ENCODE peak calls at places on chromosomes 2 and 18, in five cellular contexts. One of them, this sample, is unnamed.

GRCh38 chr2:3603536-3604206 is 8.8 kb downstream of the COLEC11 start:
- DNase-seq in SK-N-SH: no peak
- DNase-seq in adrenal gland: peak; percentile 44
- DNase-seq in BE2C: no peak
- DNase-seq in naive thymus-derived CD4-positive, alpha-beta T cell: no peak
- DNase-seq in this sample: no peak

GRCh38 chr2:149050188-149050587 is 11.7 kb downstream of the LYPD6B start:
- DNase-seq in SK-N-SH: no peak
- DNase-seq in adrenal gland: no peak
- DNase-seq in BE2C: no peak
- DNase-seq in naive thymus-derived CD4-positive, alpha-beta T cell: no peak
- DNase-seq in this sample: no peak

GRCh38 chr2:170270278-170270864 is 92.4 kb downstream of the MYO3B start:
- DNase-seq in SK-N-SH: no peak
- DNase-seq in adrenal gland: no peak
- DNase-seq in BE2C: no peak
- DNase-seq in naive thymus-derived CD4-positive, alpha-beta T cell: no peak
- DNase-seq in this sample: no peak

GRCh38 chr18:68414407-68414806 is 300.5 kb downstream of the TMX3 start:
- DNase-seq in SK-N-SH: no peak
- DNase-seq in adrenal gland: no peak
- DNase-seq in BE2C: no peak
- DNase-seq in naive thymus-derived CD4-positive, alpha-beta T cell: no peak
- DNase-seq in this sample: no peak

GRCh38 chr2:23662941-23663729 is 263.8 kb downstream of the ATAD2B start:
- DNase-seq in SK-N-SH: no peak
- DNase-seq in adrenal gland: peak; percentile 65
- DNase-seq in BE2C: no peak
- DNase-seq in naive thymus-derived CD4-positive, alpha-beta T cell: no peak
- DNase-seq in this sample: no peak

GRCh38 chr2:43426305-43427031 is 169.4 kb downstream of the THADA start:
- DNase-seq in SK-N-SH: peak; percentile 81
- DNase-seq in adrenal gland: peak; percentile 86
- DNase-seq in BE2C: peak; percentile 72
- DNase-seq in naive thymus-derived CD4-positive, alpha-beta T cell: no peak
- DNase-seq in this sample: no peak

GRCh38 chr18:63648241-63648640 is 4.2 kb upstream of the SERPINB4 start:
- DNase-seq in SK-N-SH: no peak
- DNase-seq in adrenal gland: no peak
- DNase-seq in BE2C: no peak
- DNase-seq in naive thymus-derived CD4-positive, alpha-beta T cell: no peak
- DNase-seq in this sample: no peak

GRCh38 chr2:175371378-175371777 is 189.9 kb upstream of the ATP5MC3 start:
- DNase-seq in SK-N-SH: no peak
- DNase-seq in adrenal gland: no peak
- DNase-seq in BE2C: no peak
- DNase-seq in naive thymus-derived CD4-positive, alpha-beta T cell: no peak
- DNase-seq in this sample: no peak

GRCh38 chr2:129923265-129924141 is 56.0 kb upstream of the RAB6C start:
- DNase-seq in SK-N-SH: peak; percentile 82
- DNase-seq in adrenal gland: peak; percentile 71
- DNase-seq in BE2C: peak; percentile 53
- DNase-seq in naive thymus-derived CD4-positive, alpha-beta T cell: peak; percentile 3
- DNase-seq in this sample: peak; percentile 33

GRCh38 chr2:44244135-44244871 is 31.0 kb upstream of the SLC3A1 start:
- DNase-seq in SK-N-SH: peak; percentile 75
- DNase-seq in adrenal gland: peak; percentile 81
- DNase-seq in BE2C: peak; percentile 65
- DNase-seq in naive thymus-derived CD4-positive, alpha-beta T cell: peak; percentile 69
- DNase-seq in this sample: peak; percentile 72

GRCh38 chr18:27967938-27968803 is 208.8 kb downstream of the CDH2 start:
- DNase-seq in SK-N-SH: no peak
- DNase-seq in adrenal gland: no peak
- DNase-seq in BE2C: no peak
- DNase-seq in naive thymus-derived CD4-positive, alpha-beta T cell: no peak
- DNase-seq in this sample: no peak

GRCh38 chr2:8650256-8650655 is 31.6 kb upstream of the ID2 start:
- DNase-seq in SK-N-SH: no peak
- DNase-seq in adrenal gland: no peak
- DNase-seq in BE2C: no peak
- DNase-seq in naive thymus-derived CD4-positive, alpha-beta T cell: no peak
- DNase-seq in this sample: no peak

GRCh38 chr2:156539086-156539485 is 102.9 kb downstream of the GPD2 start:
- DNase-seq in SK-N-SH: no peak
- DNase-seq in adrenal gland: no peak
- DNase-seq in BE2C: no peak
- DNase-seq in naive thymus-derived CD4-positive, alpha-beta T cell: no peak
- DNase-seq in this sample: no peak

GRCh38 chr18:77087391-77088141 is 45.0 kb downstream of the MBP start:
- DNase-seq in SK-N-SH: no peak
- DNase-seq in adrenal gland: no peak
- DNase-seq in BE2C: no peak
- DNase-seq in naive thymus-derived CD4-positive, alpha-beta T cell: no peak
- DNase-seq in this sample: no peak

GRCh38 chr2:174546519-174547506 is 50.8 kb downstream of the WIPF1 start:
- DNase-seq in SK-N-SH: peak; percentile 47
- DNase-seq in adrenal gland: peak; percentile 62
- DNase-seq in BE2C: peak; percentile 49
- DNase-seq in naive thymus-derived CD4-positive, alpha-beta T cell: peak; percentile 14
- DNase-seq in this sample: peak; percentile 39

GRCh38 chr2:205141381-205141780 is 540.9 kb upstream of the NRP2 start:
- DNase-seq in SK-N-SH: no peak
- DNase-seq in adrenal gland: no peak
- DNase-seq in BE2C: no peak
- DNase-seq in naive thymus-derived CD4-positive, alpha-beta T cell: no peak
- DNase-seq in this sample: no peak

GRCh38 chr18:32259553-32259952 is 69.7 kb downstream of the MEP1B start:
- DNase-seq in SK-N-SH: no peak
- DNase-seq in adrenal gland: no peak
- DNase-seq in BE2C: no peak
- DNase-seq in naive thymus-derived CD4-positive, alpha-beta T cell: no peak
- DNase-seq in this sample: no peak

DNA sequence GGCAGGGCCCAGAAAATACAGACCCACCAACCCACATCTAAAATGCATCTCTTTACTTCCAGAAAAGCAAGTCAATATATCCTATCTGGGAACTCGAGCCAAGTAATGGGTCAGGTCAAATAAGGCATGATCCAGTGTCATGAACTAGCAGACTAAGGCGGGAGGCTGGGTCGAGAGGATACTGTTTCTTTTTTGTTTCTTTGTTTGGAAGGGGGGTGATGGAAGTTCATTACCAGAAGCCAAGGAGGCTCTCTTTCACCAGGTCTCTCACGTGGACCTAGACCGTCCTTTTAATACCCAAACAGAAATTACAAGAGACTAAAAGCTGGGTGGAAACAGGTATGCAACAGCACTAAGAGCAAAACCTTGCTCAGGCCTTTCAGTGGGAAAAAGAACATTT is 108.3 kb downstream of the HDAC4 start:
- DNase-seq in SK-N-SH: no peak
- DNase-seq in adrenal gland: no peak
- DNase-seq in BE2C: no peak
- DNase-seq in naive thymus-derived CD4-positive, alpha-beta T cell: no peak
- DNase-seq in this sample: no peak
- H3K4me1 ChIP-seq in SK-N-SH: no peaks in the 10 kb centered on the region
- H3K4me1 ChIP-seq in adrenal gland: peaks cover 45% of the 10 kb centered on the region
- H3K4me1 ChIP-seq in BE2C: peaks cover 2% of the 10 kb centered on the region
- H3K4me1 ChIP-seq in naive thymus-derived CD4-positive, alpha-beta T cell: peaks cover 46% of the 10 kb centered on the region
- H3K4me1 ChIP-seq in this sample: peaks cover 45% of the 10 kb centered on the region

GRCh38 chr18:24016643-24017042 is 2.1 kb downstream of the TTC39C start:
- DNase-seq in SK-N-SH: peak; percentile 44
- DNase-seq in adrenal gland: no peak
- DNase-seq in BE2C: no peak
- DNase-seq in naive thymus-derived CD4-positive, alpha-beta T cell: no peak
- DNase-seq in this sample: peak; percentile 68
- H3K4me3 ChIP-seq in SK-N-SH: peak overlapping the region; percentile 89
- H3K4me3 ChIP-seq in adrenal gland: no peak overlapping the region
- H3K4me3 ChIP-seq in BE2C: peak overlapping the region; percentile 70
- H3K4me3 ChIP-seq in naive thymus-derived CD4-positive, alpha-beta T cell: peak overlapping the region; percentile 86
- H3K4me3 ChIP-seq in this sample: peak overlapping the region; percentile 69

DNA sequence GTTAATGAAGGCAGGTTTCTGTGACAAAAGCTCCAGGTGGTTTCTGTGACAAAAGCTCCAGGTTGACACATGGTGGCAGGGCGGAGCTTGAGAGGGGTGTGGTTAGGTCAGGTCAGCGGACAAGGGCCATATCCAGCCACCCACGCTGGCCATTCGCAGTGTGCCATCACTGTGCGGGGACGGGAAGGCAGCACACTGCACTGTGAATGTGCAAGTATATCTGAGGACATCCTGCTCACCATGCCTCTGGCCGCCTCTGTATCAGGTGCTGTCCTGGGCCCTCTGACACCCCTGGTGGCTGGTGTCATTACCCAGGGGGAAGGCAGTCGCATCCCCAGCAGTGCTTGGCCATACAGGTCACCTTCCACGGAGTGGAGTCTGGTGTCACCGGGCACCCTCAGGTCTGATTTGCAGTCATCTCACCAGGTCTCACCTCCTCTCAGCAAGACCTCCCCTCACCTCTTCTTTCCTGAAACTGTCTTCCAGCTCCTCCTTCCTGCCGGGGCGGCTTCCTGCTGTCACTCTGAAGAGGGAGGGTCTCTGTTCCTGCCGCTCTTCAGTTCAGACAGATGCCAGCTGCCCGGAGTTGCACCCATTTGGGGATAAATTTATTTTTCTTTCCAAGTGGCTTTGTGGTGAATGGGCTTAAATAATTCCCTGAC is 34.9 kb downstream of the CTIF start:
- DNase-seq in SK-N-SH: no peak
- DNase-seq in adrenal gland: no peak
- DNase-seq in BE2C: no peak
- DNase-seq in naive thymus-derived CD4-positive, alpha-beta T cell: no peak
- DNase-seq in this sample: no peak
- H3K4me1 ChIP-seq in SK-N-SH: no peaks in the 10 kb centered on the region
- H3K4me1 ChIP-seq in adrenal gland: no peaks in the 10 kb centered on the region
- H3K4me1 ChIP-seq in BE2C: peaks cover 16% of the 10 kb centered on the region
- H3K4me1 ChIP-seq in naive thymus-derived CD4-positive, alpha-beta T cell: no peaks in the 10 kb centered on the region
- H3K4me1 ChIP-seq in this sample: peaks cover 6% of the 10 kb centered on the region

GRCh38 chr2:233838726-233839446 is 15.4 kb downstream of the HJURP start:
- DNase-seq in SK-N-SH: no peak
- DNase-seq in adrenal gland: peak; percentile 20
- DNase-seq in BE2C: no peak
- DNase-seq in naive thymus-derived CD4-positive, alpha-beta T cell: no peak
- DNase-seq in this sample: no peak
- H3K4me3 ChIP-seq in SK-N-SH: no peak overlapping the region
- H3K4me3 ChIP-seq in adrenal gland: no peak overlapping the region
- H3K4me3 ChIP-seq in BE2C: no peak overlapping the region
- H3K4me3 ChIP-seq in naive thymus-derived CD4-positive, alpha-beta T cell: no peak overlapping the region
- H3K4me3 ChIP-seq in this sample: no peak overlapping the region

DNA sequence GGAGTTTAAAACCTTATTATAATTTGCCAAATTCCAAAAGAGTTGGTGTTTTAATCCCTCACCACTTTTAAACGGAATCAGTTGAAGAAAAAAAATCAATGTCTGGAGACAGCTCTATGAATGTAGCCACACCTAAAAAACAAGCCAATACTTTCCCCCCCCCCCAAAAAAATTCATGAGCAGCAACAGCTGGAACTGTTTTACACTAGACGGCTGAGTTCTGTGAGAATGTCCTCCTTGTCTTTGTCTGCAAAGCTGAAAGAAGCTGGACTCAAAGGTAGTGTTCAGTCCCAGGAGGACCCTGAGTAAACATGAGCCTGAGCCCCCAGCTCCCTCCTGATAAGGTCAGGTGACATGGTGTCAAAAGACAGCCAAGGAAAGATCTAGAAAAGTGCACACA is 68.2 kb downstream of the ZNF521 start:
- DNase-seq in SK-N-SH: no peak
- DNase-seq in adrenal gland: no peak
- DNase-seq in BE2C: no peak
- DNase-seq in naive thymus-derived CD4-positive, alpha-beta T cell: no peak
- DNase-seq in this sample: no peak
- H3K4me1 ChIP-seq in SK-N-SH: peaks cover 7% of the 10 kb centered on the region
- H3K4me1 ChIP-seq in adrenal gland: peaks cover 2% of the 10 kb centered on the region
- H3K4me1 ChIP-seq in BE2C: no peaks in the 10 kb centered on the region
- H3K4me1 ChIP-seq in naive thymus-derived CD4-positive, alpha-beta T cell: no peaks in the 10 kb centered on the region
- H3K4me1 ChIP-seq in this sample: no peaks in the 10 kb centered on the region

GRCh38 chr18:8812631-8813030 is 107.3 kb downstream of the MTCL1 start:
- DNase-seq in SK-N-SH: no peak
- DNase-seq in adrenal gland: no peak
- DNase-seq in BE2C: no peak
- DNase-seq in naive thymus-derived CD4-positive, alpha-beta T cell: no peak
- DNase-seq in this sample: no peak
- H3K4me3 ChIP-seq in SK-N-SH: no peak overlapping the region
- H3K4me3 ChIP-seq in adrenal gland: no peak overlapping the region
- H3K4me3 ChIP-seq in BE2C: no peak overlapping the region
- H3K4me3 ChIP-seq in naive thymus-derived CD4-positive, alpha-beta T cell: no peak overlapping the region
- H3K4me3 ChIP-seq in this sample: no peak overlapping the region

GRCh38 chr2:54750040-54750439 is 26.6 kb downstream of the EML6 start:
- DNase-seq in SK-N-SH: no peak
- DNase-seq in adrenal gland: no peak
- DNase-seq in BE2C: no peak
- DNase-seq in naive thymus-derived CD4-positive, alpha-beta T cell: no peak
- DNase-seq in this sample: no peak
- H3K4me1 ChIP-seq in SK-N-SH: no peaks in the 10 kb centered on the region
- H3K4me1 ChIP-seq in adrenal gland: no peaks in the 10 kb centered on the region
- H3K4me1 ChIP-seq in BE2C: no peaks in the 10 kb centered on the region
- H3K4me1 ChIP-seq in naive thymus-derived CD4-positive, alpha-beta T cell: no peaks in the 10 kb centered on the region
- H3K4me1 ChIP-seq in this sample: no peaks in the 10 kb centered on the region

This sample was measured in HAP-1.